ENCODE peak calls at places on chromosomes 16 and 17, in eight cellular contexts. C is CD8-positive, alpha-beta T cell; A is uterus; L is brain microvascular endothelial cell; D is fibroblast of pulmonary artery; W is prostate gland; Z is heart left ventricle; I is pancreas. V is an unnamed sample.

GRCh38 chr17:78847052-78847451 is 6.4 kb upstream of the USP36 start:
- DNase-seq in D (no peak), L (no peak), W (no peak), I (no peak), C (no peak), Z (no peak), A (no peak), V (no peak)

GRCh38 chr16:62014534-62014933 is 21.7 kb downstream of the CDH8 start:
- DNase-seq in A (no peak), Z (no peak), I (no peak), W (no peak), C (no peak), D (no peak), L (no peak), V (no peak)

GRCh38 chr16:336269-336668 is 16.3 kb downstream of the AXIN1 start:
- DNase-seq in I (no peak), L (no peak), A (no peak), W (no peak), Z (no peak), C (no peak), D (no peak), V (no peak)

GRCh38 chr17:57902800-57903759 is 52.1 kb downstream of the CUEDC1 start:
- DNase-seq in Z (peak), D (peak), A (peak), W (peak), L (peak), C (no peak), I (peak), V (peak)

GRCh38 chr17:76983431-76983830 is 115.2 kb downstream of the MGAT5B start:
- DNase-seq in L (no peak), C (no peak), W (no peak), I (no peak), A (no peak), D (no peak), Z (no peak), V (no peak)

GRCh38 chr17:78272181-78272913 is 40.9 kb downstream of the TMEM235 start:
- DNase-seq in Z (peak), A (no peak), I (no peak), L (peak), C (no peak), W (peak), D (peak), V (peak)

GRCh38 chr16:72956124-72957064 is 91.5 kb downstream of the ZFHX3 start:
- DNase-seq in I (no peak), C (no peak), D (no peak), Z (peak), W (peak), L (no peak), A (no peak), V (no peak)

GRCh38 chr17:19867654-19868395 is at the start of gene ULK2:
- DNase-seq in W (peak), A (peak), Z (peak), L (peak), C (peak), I (peak), D (peak), V (peak)

GRCh38 chr16:54846761-54847160 is 83.9 kb upstream of the IRX5 start:
- DNase-seq in I (no peak), D (no peak), W (peak), Z (no peak), C (no peak), L (no peak), A (no peak), V (peak)

GRCh38 chr17:42720996-42721583 is 23.8 kb downstream of the EZH1 start:
- DNase-seq in Z (no peak), L (peak), D (peak), I (no peak), A (no peak), C (no peak), W (peak), V (peak)

GRCh38 chr17:43418441-43419374 is 19.9 kb downstream of the ARL4D start:
- DNase-seq in D (peak), L (peak), C (no peak), I (no peak), Z (peak), A (peak), W (peak), V (peak)

GRCh38 chr17:72119963-72120877 is 600 bp upstream of the SOX9 start:
- DNase-seq in W (peak), A (no peak), Z (peak), D (peak), I (peak), L (peak), C (no peak), V (peak)

GRCh38 chr16:49462989-49463371 is 89.4 kb downstream of the C16orf78 start:
- DNase-seq in C (no peak), W (no peak), Z (no peak), I (no peak), L (no peak), D (no peak), A (no peak), V (no peak)

GRCh38 chr17:1469231-1469852 is 13.3 kb upstream of the CRK start:
- DNase-seq in A (no peak), I (no peak), D (no peak), C (no peak), W (no peak), L (no peak), Z (no peak), V (no peak)

GRCh38 chr16:4915226-4915761 is 21.7 kb downstream of the PPL start:
- DNase-seq in D (peak), Z (no peak), W (no peak), L (peak), C (no peak), A (no peak), I (no peak), V (peak)

GRCh38 chr17:33521784-33522183 is 228.7 kb upstream of the ASIC2 start:
- DNase-seq in L (no peak), D (no peak), C (no peak), Z (no peak), I (no peak), A (no peak), W (no peak), V (no peak)

DNA sequence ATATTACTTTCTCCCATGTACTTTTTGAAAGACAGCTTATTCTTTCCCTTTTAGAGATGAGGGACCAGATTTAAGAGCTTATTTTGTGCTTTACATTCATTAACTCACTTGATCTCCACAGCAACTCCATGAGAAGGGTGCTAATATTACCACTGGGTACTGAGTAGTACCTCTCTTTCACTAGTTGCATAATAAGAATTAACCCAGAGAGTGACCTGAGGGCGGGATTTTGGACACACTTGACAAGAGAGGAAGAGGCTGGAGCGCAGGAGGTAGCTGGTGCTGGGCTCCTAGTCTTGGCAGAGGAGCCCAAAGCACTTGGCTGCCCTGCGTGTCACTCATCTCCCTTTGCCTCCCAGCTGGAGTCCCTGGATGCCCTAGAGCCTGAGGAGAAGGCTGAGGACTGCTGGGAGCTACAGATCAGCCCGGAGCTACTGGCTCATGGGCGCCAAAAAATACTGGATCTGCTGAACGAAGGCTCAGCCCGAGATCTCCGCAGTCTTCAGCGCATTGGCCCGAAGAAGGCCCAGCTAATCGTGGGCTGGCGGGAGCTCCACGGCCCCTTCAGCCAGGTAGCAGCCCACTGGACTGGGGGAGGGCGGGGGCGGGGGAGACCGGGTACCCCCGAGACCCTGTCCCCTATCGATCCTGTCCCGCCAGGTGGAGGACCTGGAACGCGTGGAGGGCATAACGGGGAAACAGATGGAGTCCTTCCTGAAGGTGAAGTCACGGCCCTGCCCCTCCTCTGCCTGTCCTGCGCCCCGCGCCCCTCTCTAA is 1.7 kb upstream of the MAZ start:
- DNase-seq in C (no peak), D (no peak), W (peak), I (peak), Z (peak), L (no peak), A (no peak), V (peak)
- TF ChIP-seq CTCF in C (no peak), D (no peak), W (no peak), I (no peak), Z (no peak), L (no peak), A (no peak), V (no peak)

DNA sequence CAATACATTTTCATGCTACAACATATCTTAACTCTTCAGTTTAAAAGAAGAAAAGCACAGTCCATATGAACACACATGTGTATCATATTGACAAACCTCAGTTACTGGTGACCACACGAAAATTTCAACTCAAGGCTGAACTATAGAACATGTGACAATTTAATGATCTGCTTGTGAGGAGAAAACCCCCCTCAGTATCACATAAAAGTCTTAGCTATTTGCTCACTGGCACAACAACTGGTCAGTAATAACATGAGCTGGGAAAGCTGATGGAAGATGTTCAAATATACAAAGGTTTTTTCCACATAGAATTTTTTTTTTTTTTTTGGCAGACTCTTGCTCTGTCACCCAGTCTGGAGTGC is 19.5 kb downstream of the ZNF652 start:
- DNase-seq in I (no peak), W (no peak), C (no peak), Z (no peak), D (no peak), A (no peak), L (no peak), V (no peak)
- H3K4me3 ChIP-seq in I (no peak), W (no peak), C (no peak), Z (no peak), D (no peak), A (no peak), L (no peak), V (peak)

GRCh38 chr16:83698964-83699363 is 108.8 kb upstream of the HSBP1 start:
- DNase-seq in Z (no peak), A (no peak), W (no peak), D (no peak), C (no peak), L (no peak), I (no peak), V (no peak)

GRCh38 chr16:83701494-83701893 is 106.3 kb upstream of the HSBP1 start:
- DNase-seq in D (peak), Z (no peak), W (peak), L (peak), I (no peak), A (no peak), C (no peak), V (peak)

GRCh38 chr16:83704656-83705055 is 103.1 kb upstream of the HSBP1 start:
- DNase-seq in D (no peak), C (no peak), W (no peak), A (no peak), L (no peak), I (no peak), Z (no peak), V (no peak)

GRCh38 chr16:83699817-83700216 is 108.0 kb upstream of the HSBP1 start:
- DNase-seq in Z (no peak), L (no peak), A (no peak), I (no peak), W (no peak), C (no peak), D (no peak), V (no peak)
- TF ChIP-seq CTCF in Z (no peak), L (no peak), A (no peak), I (no peak), W (no peak), C (no peak), D (no peak), V (no peak)

DNA sequence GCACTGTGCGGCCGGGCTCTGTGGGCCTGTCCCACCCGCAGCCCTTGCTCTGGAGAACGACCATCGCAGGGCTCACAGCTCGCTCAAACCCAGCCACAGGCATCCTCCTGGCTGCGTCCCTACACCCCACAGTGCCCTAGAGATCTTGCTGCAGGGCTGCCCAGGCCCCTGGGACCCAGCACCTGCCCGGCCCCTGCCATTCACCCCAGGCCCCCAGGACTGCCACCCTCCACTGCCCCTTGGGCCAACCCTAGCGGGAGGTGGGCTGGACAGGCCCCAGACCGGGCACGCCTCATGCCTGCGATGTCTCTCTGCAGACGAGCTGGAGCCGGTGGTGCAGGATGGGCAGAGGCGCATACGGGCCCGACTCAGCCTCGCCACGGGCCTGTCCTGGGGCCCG is 56.1 kb upstream of the ZC3H18 start:
- DNase-seq in A (no peak), L (no peak), C (no peak), Z (no peak), W (no peak), D (no peak), I (no peak), V (no peak)
- H3K4me3 ChIP-seq in A (no peak), L (no peak), C (no peak), Z (no peak), W (no peak), D (no peak), I (no peak), V (no peak)

DNA sequence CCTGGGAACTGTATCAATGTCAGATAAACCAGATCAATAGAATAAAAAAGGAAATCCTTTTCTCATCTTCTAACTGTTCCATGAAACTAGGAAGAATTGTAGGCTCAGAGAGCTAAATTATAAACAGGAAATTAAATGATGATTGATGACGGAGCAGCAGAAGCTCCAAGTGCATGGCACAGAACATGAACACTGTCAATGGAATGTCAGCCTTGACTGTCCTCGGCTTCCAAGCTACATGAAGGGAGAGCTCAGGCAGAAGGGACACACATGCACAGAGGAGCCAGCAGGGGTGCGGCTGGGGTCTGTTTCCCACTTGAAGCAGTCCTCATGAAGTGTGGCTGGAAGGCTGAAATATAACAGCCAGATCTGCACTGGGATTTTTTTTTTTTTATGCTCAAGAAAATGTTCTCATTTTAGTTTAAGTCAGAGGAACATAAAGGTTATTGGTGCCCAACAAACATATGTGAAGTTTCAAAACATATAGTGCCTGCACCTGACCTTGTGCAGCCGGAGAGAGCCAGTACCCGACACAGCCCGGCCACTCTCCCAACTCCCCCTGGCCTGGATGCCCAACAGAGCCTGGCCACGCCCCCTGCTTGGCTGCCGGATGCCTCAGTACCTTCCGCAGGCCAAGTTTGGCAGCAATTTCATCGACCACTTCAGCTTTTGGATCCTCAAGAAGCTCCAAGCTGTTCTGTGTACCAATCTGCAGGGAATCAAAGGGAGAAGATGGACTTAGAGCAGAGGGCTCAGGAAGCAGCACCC is 37.0 kb downstream of the NPLOC4 start:
- DNase-seq in Z (peak), I (no peak), D (peak), A (no peak), C (no peak), W (no peak), L (peak), V (peak)
- TF ChIP-seq CTCF in Z (no peak), I (no peak), D (no peak), A (no peak), C (no peak), W (no peak), L (peak), V (no peak)

DNA sequence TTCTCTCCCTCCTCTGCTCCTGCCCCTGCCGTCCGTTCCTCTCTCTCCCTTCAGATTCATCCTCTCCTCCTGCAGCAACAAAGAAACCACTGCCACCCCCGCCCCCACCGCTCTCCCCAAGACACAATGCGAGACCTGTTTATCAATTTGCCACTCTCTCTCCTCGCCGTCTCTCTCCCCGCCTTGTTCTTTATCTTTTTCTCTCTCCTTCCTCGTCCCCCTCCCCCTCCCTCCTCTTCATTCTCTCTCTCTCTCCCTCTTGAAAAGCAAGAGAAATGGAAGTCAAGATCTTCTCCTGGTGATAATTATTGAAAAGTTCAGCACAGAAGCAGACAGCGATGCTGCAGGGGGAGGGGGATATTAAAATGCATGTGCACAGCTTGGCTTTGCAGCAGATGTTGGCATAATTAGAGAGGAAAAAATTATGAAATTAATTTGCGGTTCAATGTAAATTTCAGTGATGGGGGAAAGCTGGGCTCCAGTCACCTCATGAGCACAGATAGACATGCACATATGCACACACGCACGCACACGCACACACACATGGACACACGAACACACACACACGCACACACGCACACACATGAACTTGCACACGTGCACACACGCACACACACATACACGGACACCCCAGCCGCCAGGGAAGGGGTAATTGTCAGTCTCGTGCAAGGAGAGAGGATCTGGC is 58.1 kb upstream of the CBFA2T3 start:
- DNase-seq in Z (no peak), I (no peak), W (no peak), D (no peak), C (no peak), A (no peak), L (no peak), V (no peak)
- H3K4me3 ChIP-seq in Z (no peak), I (no peak), W (no peak), D (no peak), C (no peak), A (no peak), L (no peak), V (no peak)

GRCh38 chr17:64148017-64148631 is 18.2 kb upstream of the ERN1 start:
- DNase-seq in D (peak), L (no peak), A (no peak), I (no peak), W (no peak), Z (no peak), C (no peak), V (peak)

GRCh38 chr17:64147110-64148016 is 17.4 kb upstream of the ERN1 start:
- DNase-seq in D (peak), C (no peak), W (no peak), I (no peak), L (no peak), A (no peak), Z (no peak), V (peak)

GRCh38 chr17:64149196-64149595 is 19.3 kb upstream of the ERN1 start:
- DNase-seq in C (no peak), D (no peak), A (no peak), W (no peak), I (no peak), L (no peak), Z (no peak), V (no peak)

GRCh38 chr17:64150237-64151015 is 20.5 kb upstream of the ERN1 start:
- DNase-seq in L (no peak), W (no peak), I (no peak), D (peak), C (no peak), A (no peak), Z (no peak), V (no peak)

DNA sequence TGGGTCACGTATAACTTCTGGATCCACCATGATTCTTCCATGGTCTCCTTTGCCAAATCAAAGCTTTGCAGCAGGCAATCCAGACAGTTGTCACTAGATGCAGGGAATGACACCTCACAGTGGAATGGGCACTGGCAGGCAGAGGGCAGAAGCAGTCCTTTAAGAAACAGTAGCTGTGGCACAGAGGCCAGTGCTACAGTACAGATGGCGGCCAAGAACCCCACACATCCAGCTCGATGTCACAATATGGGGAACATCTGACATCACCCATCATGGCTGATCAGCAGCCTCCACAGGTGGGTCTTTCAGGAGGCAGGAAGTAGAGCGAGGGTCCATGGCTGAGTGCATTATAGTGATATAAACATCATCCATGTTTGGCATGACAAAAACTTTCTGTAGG is 18.8 kb upstream of the ERN1 start:
- DNase-seq in A (no peak), L (no peak), Z (peak), W (no peak), I (no peak), C (no peak), D (no peak), V (no peak)
- TF ChIP-seq CTCF in A (no peak), L (no peak), Z (peak), W (peak), I (no peak), C (no peak), D (no peak), V (no peak)